ENCODE peak calls at places on chromosomes 5 and 9, in six cellular contexts. One of them, this sample, is unnamed.

GRCh38 chr5:53067641-53068040 is 41.9 kb downstream of the MOCS2 start:
- DNase-seq in choroid plexus epithelial cell: peak; percentile 74
- DNase-seq in body of pancreas: no peak
- DNase-seq in upper lobe of right lung: no peak
- DNase-seq in uterus: no peak
- DNase-seq in omental fat pad: no peak
- DNase-seq in this sample: no peak

GRCh38 chr5:168076561-168076991 is 214.9 kb upstream of the WWC1 start:
- DNase-seq in choroid plexus epithelial cell: peak; percentile 56
- DNase-seq in body of pancreas: no peak
- DNase-seq in upper lobe of right lung: no peak
- DNase-seq in uterus: no peak
- DNase-seq in omental fat pad: no peak
- DNase-seq in this sample: no peak

GRCh38 chr9:124450241-124450924 is at the start of gene ADGRD2:
- DNase-seq in choroid plexus epithelial cell: peak; percentile 29
- DNase-seq in body of pancreas: peak; percentile 15
- DNase-seq in upper lobe of right lung: peak; percentile 59
- DNase-seq in uterus: no peak
- DNase-seq in omental fat pad: no peak
- DNase-seq in this sample: no peak

GRCh38 chr9:91930475-91930874 is 19.6 kb downstream of the ROR2 start:
- DNase-seq in choroid plexus epithelial cell: peak; percentile 54
- DNase-seq in body of pancreas: no peak
- DNase-seq in upper lobe of right lung: no peak
- DNase-seq in uterus: no peak
- DNase-seq in omental fat pad: no peak
- DNase-seq in this sample: no peak

GRCh38 chr5:217860-218456 is at the start of the genes CCDC127 and SDHA:
- DNase-seq in choroid plexus epithelial cell: peak; percentile 94
- DNase-seq in body of pancreas: peak; percentile 97
- DNase-seq in upper lobe of right lung: peak; percentile 99
- DNase-seq in uterus: peak; percentile 98
- DNase-seq in omental fat pad: peak; percentile 95
- DNase-seq in this sample: peak; percentile 85

GRCh38 chr5:144698454-144698853 is 527.8 kb downstream of the KCTD16 start:
- DNase-seq in choroid plexus epithelial cell: peak; percentile 1
- DNase-seq in body of pancreas: no peak
- DNase-seq in upper lobe of right lung: no peak
- DNase-seq in uterus: no peak
- DNase-seq in omental fat pad: no peak
- DNase-seq in this sample: no peak

GRCh38 chr5:148314187-148314586 is 2.0 kb downstream of the SPINK7 start:
- DNase-seq in choroid plexus epithelial cell: no peak
- DNase-seq in body of pancreas: no peak
- DNase-seq in upper lobe of right lung: no peak
- DNase-seq in uterus: no peak
- DNase-seq in omental fat pad: no peak
- DNase-seq in this sample: no peak

GRCh38 chr9:107282268-107282667 is 811 bp upstream of the RAD23B start:
- DNase-seq in choroid plexus epithelial cell: no peak
- DNase-seq in body of pancreas: peak; percentile 9
- DNase-seq in upper lobe of right lung: no peak
- DNase-seq in uterus: no peak
- DNase-seq in omental fat pad: no peak
- DNase-seq in this sample: no peak

GRCh38 chr9:129140397-129141065 is 29.3 kb downstream of the PTPA start:
- DNase-seq in choroid plexus epithelial cell: peak; percentile 66
- DNase-seq in body of pancreas: peak; percentile 49
- DNase-seq in upper lobe of right lung: peak; percentile 73
- DNase-seq in uterus: peak; percentile 52
- DNase-seq in omental fat pad: no peak
- DNase-seq in this sample: no peak

GRCh38 chr5:92002875-92003274 is 619.8 kb upstream of the ARRDC3 start:
- DNase-seq in choroid plexus epithelial cell: no peak
- DNase-seq in body of pancreas: no peak
- DNase-seq in upper lobe of right lung: no peak
- DNase-seq in uterus: no peak
- DNase-seq in omental fat pad: no peak
- DNase-seq in this sample: no peak

GRCh38 chr5:112317866-112318265 is 101.2 kb downstream of the EPB41L4A start:
- DNase-seq in choroid plexus epithelial cell: no peak
- DNase-seq in body of pancreas: no peak
- DNase-seq in upper lobe of right lung: no peak
- DNase-seq in uterus: no peak
- DNase-seq in omental fat pad: no peak
- DNase-seq in this sample: no peak

GRCh38 chr9:5518937-5519319 is 8.6 kb downstream of the PDCD1LG2 start:
- DNase-seq in choroid plexus epithelial cell: no peak
- DNase-seq in body of pancreas: no peak
- DNase-seq in upper lobe of right lung: no peak
- DNase-seq in uterus: no peak
- DNase-seq in omental fat pad: no peak
- DNase-seq in this sample: no peak

GRCh38 chr9:38700695-38701094 is 19.2 kb downstream of the FAM240B start:
- DNase-seq in choroid plexus epithelial cell: peak; percentile 72
- DNase-seq in body of pancreas: no peak
- DNase-seq in upper lobe of right lung: no peak
- DNase-seq in uterus: no peak
- DNase-seq in omental fat pad: no peak
- DNase-seq in this sample: no peak

GRCh38 chr5:91301459-91301858 is 81.7 kb downstream of the ARRDC3 start:
- DNase-seq in choroid plexus epithelial cell: peak; percentile 78
- DNase-seq in body of pancreas: no peak
- DNase-seq in upper lobe of right lung: no peak
- DNase-seq in uterus: no peak
- DNase-seq in omental fat pad: no peak
- DNase-seq in this sample: no peak

GRCh38 chr9:99040911-99041582 is 63.9 kb upstream of the TGFBR1 start:
- DNase-seq in choroid plexus epithelial cell: peak; percentile 88
- DNase-seq in body of pancreas: peak; percentile 41
- DNase-seq in upper lobe of right lung: no peak
- DNase-seq in uterus: no peak
- DNase-seq in omental fat pad: no peak
- DNase-seq in this sample: no peak

GRCh38 chr9:97921959-97922905 is at the start of gene TRMO:
- DNase-seq in choroid plexus epithelial cell: peak; percentile 99
- DNase-seq in body of pancreas: peak; percentile 99
- DNase-seq in upper lobe of right lung: peak; percentile 99
- DNase-seq in uterus: peak; percentile 96
- DNase-seq in omental fat pad: peak; percentile 99
- DNase-seq in this sample: peak; percentile 43

GRCh38 chr5:88727705-88728313 is 155.2 kb downstream of the MEF2C start:
- DNase-seq in choroid plexus epithelial cell: peak; percentile 57
- DNase-seq in body of pancreas: no peak
- DNase-seq in upper lobe of right lung: no peak
- DNase-seq in uterus: no peak
- DNase-seq in omental fat pad: no peak
- DNase-seq in this sample: no peak

GRCh38 chr9:106753155-106753671 is 109.8 kb upstream of the ZNF462 start:
- DNase-seq in choroid plexus epithelial cell: peak; percentile 18
- DNase-seq in body of pancreas: no peak
- DNase-seq in upper lobe of right lung: no peak
- DNase-seq in uterus: no peak
- DNase-seq in omental fat pad: no peak
- DNase-seq in this sample: no peak

GRCh38 chr9:73152445-73152844 is 780 bp downstream of the ANXA1 start:
- DNase-seq in choroid plexus epithelial cell: peak; percentile 44
- DNase-seq in body of pancreas: no peak
- DNase-seq in upper lobe of right lung: no peak
- DNase-seq in uterus: no peak
- DNase-seq in omental fat pad: no peak
- DNase-seq in this sample: no peak

GRCh38 chr5:179766726-179767455 is 26.9 kb upstream of the LTC4S start:
- DNase-seq in choroid plexus epithelial cell: no peak
- DNase-seq in body of pancreas: no peak
- DNase-seq in upper lobe of right lung: no peak
- DNase-seq in uterus: no peak
- DNase-seq in omental fat pad: no peak
- DNase-seq in this sample: no peak

GRCh38 chr9:37336150-37336549 is 86.3 kb upstream of the GRHPR start:
- DNase-seq in choroid plexus epithelial cell: no peak
- DNase-seq in body of pancreas: peak; percentile 7
- DNase-seq in upper lobe of right lung: no peak
- DNase-seq in uterus: no peak
- DNase-seq in omental fat pad: no peak
- DNase-seq in this sample: no peak

GRCh38 chr9:94014066-94014654 is 59.0 kb upstream of the BARX1 start:
- DNase-seq in choroid plexus epithelial cell: peak; percentile 78
- DNase-seq in body of pancreas: peak; percentile 41
- DNase-seq in upper lobe of right lung: no peak
- DNase-seq in uterus: no peak
- DNase-seq in omental fat pad: no peak
- DNase-seq in this sample: no peak

GRCh38 chr9:112007575-112008240 is 111.1 kb downstream of the UGCG start:
- DNase-seq in choroid plexus epithelial cell: no peak
- DNase-seq in body of pancreas: no peak
- DNase-seq in upper lobe of right lung: no peak
- DNase-seq in uterus: no peak
- DNase-seq in omental fat pad: no peak
- DNase-seq in this sample: no peak

GRCh38 chr5:18281947-18282557 is 647.8 kb downstream of the TAF11L14 start:
- DNase-seq in choroid plexus epithelial cell: peak; percentile 82
- DNase-seq in body of pancreas: no peak
- DNase-seq in upper lobe of right lung: no peak
- DNase-seq in uterus: no peak
- DNase-seq in omental fat pad: no peak
- DNase-seq in this sample: peak; percentile 26

GRCh38 chr5:76113103-76113502 is 29.9 kb downstream of the SV2C start:
- DNase-seq in choroid plexus epithelial cell: no peak
- DNase-seq in body of pancreas: no peak
- DNase-seq in upper lobe of right lung: no peak
- DNase-seq in uterus: no peak
- DNase-seq in omental fat pad: no peak
- DNase-seq in this sample: no peak

GRCh38 chr5:149799119-149799623 is 69.1 kb downstream of the PPARGC1B start:
- DNase-seq in choroid plexus epithelial cell: peak; percentile 90
- DNase-seq in body of pancreas: peak; percentile 33
- DNase-seq in upper lobe of right lung: no peak
- DNase-seq in uterus: peak; percentile 76
- DNase-seq in omental fat pad: peak; percentile 71
- DNase-seq in this sample: no peak

GRCh38 chr9:121074370-121075250 is at the start of gene CNTRL:
- DNase-seq in choroid plexus epithelial cell: peak; percentile 90
- DNase-seq in body of pancreas: peak; percentile 91
- DNase-seq in upper lobe of right lung: peak; percentile 96
- DNase-seq in uterus: peak; percentile 89
- DNase-seq in omental fat pad: peak; percentile 78
- DNase-seq in this sample: peak; percentile 56

GRCh38 chr9:121073038-121073437 is 1.7 kb upstream of the CNTRL start:
- DNase-seq in choroid plexus epithelial cell: peak; percentile 57
- DNase-seq in body of pancreas: peak; percentile 51
- DNase-seq in upper lobe of right lung: no peak
- DNase-seq in uterus: peak; percentile 65
- DNase-seq in omental fat pad: no peak
- DNase-seq in this sample: no peak

GRCh38 chr9:121071356-121071755 is 3.4 kb upstream of the CNTRL start:
- DNase-seq in choroid plexus epithelial cell: no peak
- DNase-seq in body of pancreas: no peak
- DNase-seq in upper lobe of right lung: no peak
- DNase-seq in uterus: no peak
- DNase-seq in omental fat pad: no peak
- DNase-seq in this sample: no peak

GRCh38 chr9:121075251-121076036 is 689 bp downstream of the CNTRL start:
- DNase-seq in choroid plexus epithelial cell: peak; percentile 20
- DNase-seq in body of pancreas: no peak
- DNase-seq in upper lobe of right lung: no peak
- DNase-seq in uterus: no peak
- DNase-seq in omental fat pad: no peak
- DNase-seq in this sample: no peak
- TF ChIP-seq CTCF in choroid plexus epithelial cell: no peak
- TF ChIP-seq CTCF in body of pancreas: no peak
- TF ChIP-seq CTCF in upper lobe of right lung: no peak
- TF ChIP-seq CTCF in uterus: no peak
- TF ChIP-seq CTCF in omental fat pad: no peak
- TF ChIP-seq CTCF in this sample: no peak

DNA sequence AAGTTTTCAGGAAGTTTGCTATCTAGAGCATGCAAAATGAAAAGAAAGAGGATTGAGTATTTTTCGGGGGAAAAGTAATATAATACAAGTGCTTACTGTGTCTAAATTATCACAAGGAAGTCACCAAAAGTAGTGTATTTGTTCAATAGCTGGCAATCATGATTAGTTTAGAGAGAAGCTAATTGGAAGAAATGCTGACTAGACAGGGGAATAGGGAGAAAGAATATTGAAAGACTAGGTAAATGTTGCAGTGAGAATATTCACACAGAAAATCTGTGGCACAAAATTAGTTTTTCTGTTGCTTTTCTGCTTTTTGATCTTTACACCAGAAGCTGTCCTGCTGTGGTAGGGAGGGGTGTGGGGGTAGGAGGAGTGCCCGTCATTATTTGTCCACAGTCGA is 238.7 kb downstream of the MARCHF11 start:
- DNase-seq in choroid plexus epithelial cell: no peak
- DNase-seq in body of pancreas: no peak
- DNase-seq in upper lobe of right lung: no peak
- DNase-seq in uterus: no peak
- DNase-seq in omental fat pad: no peak
- DNase-seq in this sample: no peak
- TF ChIP-seq CTCF in choroid plexus epithelial cell: no peak
- TF ChIP-seq CTCF in body of pancreas: no peak
- TF ChIP-seq CTCF in upper lobe of right lung: no peak
- TF ChIP-seq CTCF in uterus: no peak
- TF ChIP-seq CTCF in omental fat pad: no peak
- TF ChIP-seq CTCF in this sample: no peak

GRCh38 chr9:4090491-4090890 is 209.4 kb downstream of the GLIS3 start:
- DNase-seq in choroid plexus epithelial cell: no peak
- DNase-seq in body of pancreas: no peak
- DNase-seq in upper lobe of right lung: no peak
- DNase-seq in uterus: no peak
- DNase-seq in omental fat pad: no peak
- DNase-seq in this sample: no peak
- TF ChIP-seq CTCF in choroid plexus epithelial cell: peak; percentile 12
- TF ChIP-seq CTCF in body of pancreas: no peak
- TF ChIP-seq CTCF in upper lobe of right lung: no peak
- TF ChIP-seq CTCF in uterus: no peak
- TF ChIP-seq CTCF in omental fat pad: no peak
- TF ChIP-seq CTCF in this sample: no peak

GRCh38 chr5:14142202-14142855 is 813 bp upstream of the TRIO start:
- DNase-seq in choroid plexus epithelial cell: peak; percentile 68
- DNase-seq in body of pancreas: peak; percentile 11
- DNase-seq in upper lobe of right lung: no peak
- DNase-seq in uterus: no peak
- DNase-seq in omental fat pad: no peak
- DNase-seq in this sample: no peak

GRCh38 chr5:14142856-14143508 is at the start of gene TRIO:
- DNase-seq in choroid plexus epithelial cell: peak; percentile 93
- DNase-seq in body of pancreas: peak; percentile 91
- DNase-seq in upper lobe of right lung: peak; percentile 94
- DNase-seq in uterus: peak; percentile 96
- DNase-seq in omental fat pad: peak; percentile 76
- DNase-seq in this sample: peak; percentile 71

GRCh38 chr5:14143843-14144585 is 872 bp downstream of the TRIO start:
- DNase-seq in choroid plexus epithelial cell: no peak
- DNase-seq in body of pancreas: peak; percentile 41
- DNase-seq in upper lobe of right lung: peak; percentile 88
- DNase-seq in uterus: peak; percentile 51
- DNase-seq in omental fat pad: no peak
- DNase-seq in this sample: no peak

GRCh38 chr5:14143509-14143842 is 334 bp downstream of the TRIO start:
- DNase-seq in choroid plexus epithelial cell: no peak
- DNase-seq in body of pancreas: no peak
- DNase-seq in upper lobe of right lung: no peak
- DNase-seq in uterus: no peak
- DNase-seq in omental fat pad: no peak
- DNase-seq in this sample: no peak

GRCh38 chr5:14141764-14142163 is 1.4 kb upstream of the TRIO start:
- DNase-seq in choroid plexus epithelial cell: no peak
- DNase-seq in body of pancreas: no peak
- DNase-seq in upper lobe of right lung: no peak
- DNase-seq in uterus: no peak
- DNase-seq in omental fat pad: no peak
- DNase-seq in this sample: no peak
- TF ChIP-seq CTCF in choroid plexus epithelial cell: peak; percentile 33
- TF ChIP-seq CTCF in body of pancreas: no peak
- TF ChIP-seq CTCF in upper lobe of right lung: no peak
- TF ChIP-seq CTCF in uterus: no peak
- TF ChIP-seq CTCF in omental fat pad: no peak
- TF ChIP-seq CTCF in this sample: no peak